ENCODE peak calls at places on chromosomes 2 and 18, in five cellular contexts. I is stimulated activated CD4-positive, alpha-beta T cell treated with anti-CD3 and anti-CD28 coated beads, TNF-alpha, amount 100 ng/mL, for 24 hours; Y is B cell; G is GM23338; V is AG04449. D is an unnamed sample.

GRCh38 chr2:71575966-71576365 is 122.6 kb downstream of the DYSF start:
- DNase-seq in I (no peak), Y (no peak), G (no peak), V (no peak), D (no peak)

GRCh38 chr18:27778441-27778840 is 398.5 kb downstream of the CDH2 start:
- DNase-seq in I (no peak), Y (no peak), G (peak; percentile 52), V (no peak), D (no peak)

GRCh38 chr2:195406886-195407603 is 250.0 kb upstream of the SLC39A10 start:
- DNase-seq in I (no peak), Y (no peak), G (peak; percentile 13), V (no peak), D (no peak)

GRCh38 chr2:121356058-121356640 is 71.1 kb upstream of the TFCP2L1 start:
- DNase-seq in I (no peak), Y (no peak), G (peak; percentile 92), V (no peak), D (no peak)

GRCh38 chr18:35010983-35011382 is 30.2 kb upstream of the MAPRE2 start:
- DNase-seq in I (no peak), Y (no peak), G (no peak), V (no peak), D (no peak)

GRCh38 chr18:63249781-63250180 is 69.8 kb downstream of the BCL2 start:
- DNase-seq in I (no peak), Y (no peak), G (no peak), V (no peak), D (no peak)

GRCh38 chr18:24818451-24818850 is 358.0 kb downstream of the HRH4 start:
- DNase-seq in I (no peak), Y (no peak), G (peak; percentile 29), V (no peak), D (no peak)

GRCh38 chr18:8139971-8140406 is 469.2 kb upstream of the RAB12 start:
- DNase-seq in I (no peak), Y (no peak), G (no peak), V (no peak), D (no peak)

GRCh38 chr2:1045109-1045508 is 94.5 kb downstream of the SNTG2 start:
- DNase-seq in I (no peak), Y (no peak), G (no peak), V (no peak), D (no peak)

D was measured in activated T-helper 9 cell treated with anti-CD3 and anti-CD28 coated beads, Interleukin-2, amount 50 U/mL, for 16 hours.